ENCODE peak calls at places on chromosomes 13 and 19, in nine cellular contexts. W is MM.1S, V is tibial nerve, L is aorta, B is cardiac fibroblast, A is choroid plexus epithelial cell, D is small intestine, G is uterus, M is body of pancreas. Q is an unnamed sample.

GRCh38 chr19:30881281-30881680 is 468.0 kb downstream of the TSHZ3 start:
- DNase-seq in L (no peak), W (no peak), D (no peak), A (no peak), B (no peak), M (no peak), V (no peak), G (no peak), Q (no peak)

GRCh38 chr19:38388310-38389100 is at the start of gene SPRED3:
- DNase-seq in V (no peak), W (no peak), A (peak), B (peak), G (no peak), L (peak), M (peak), D (no peak), Q (no peak)

GRCh38 chr19:30070198-30070969 is 128.3 kb downstream of the URI1 start:
- DNase-seq in W (no peak), B (no peak), M (no peak), G (no peak), L (no peak), D (no peak), A (no peak), V (no peak), Q (peak)

GRCh38 chr19:6772028-6772865 is at the start of gene VAV1:
- DNase-seq in B (no peak), V (no peak), D (peak), M (no peak), L (peak), G (no peak), W (peak), A (no peak), Q (no peak)

GRCh38 chr13:26695360-26695705 is 65.3 kb downstream of the GPR12 start:
- DNase-seq in B (no peak), A (no peak), L (no peak), W (no peak), D (no peak), M (no peak), G (no peak), V (no peak), Q (no peak)

GRCh38 chr19:7478843-7479227 is 10.0 kb downstream of the PEX11G start:
- DNase-seq in G (no peak), W (no peak), V (no peak), D (no peak), L (no peak), A (no peak), B (no peak), M (no peak), Q (no peak)

GRCh38 chr19:36686365-36687213 is 823 bp upstream of the ZNF567 start:
- DNase-seq in W (no peak), G (peak), D (peak), B (peak), L (no peak), A (peak), V (no peak), M (peak), Q (no peak)

GRCh38 chr13:110442946-110443632 is 118.4 kb downstream of the RAB20 start:
- DNase-seq in A (peak), G (no peak), B (peak), W (no peak), M (no peak), D (no peak), V (no peak), L (no peak), Q (no peak)

GRCh38 chr13:83024955-83025594 is 857.2 kb downstream of the SLITRK1 start:
- DNase-seq in A (peak), L (no peak), D (no peak), M (no peak), B (peak), W (no peak), G (no peak), V (no peak), Q (no peak)

GRCh38 chr19:15253076-15253475 is 20.8 kb upstream of the EPHX3 start:
- DNase-seq in A (no peak), G (no peak), D (no peak), M (no peak), B (no peak), W (no peak), L (no peak), V (no peak), Q (no peak)

GRCh38 chr19:4730740-4731171 is 7.1 kb upstream of the DPP9 start:
- DNase-seq in G (no peak), V (no peak), L (no peak), M (peak), D (no peak), A (no peak), B (peak), W (peak), Q (no peak)

GRCh38 chr13:46684287-46685001 is 112.5 kb downstream of the ESD start:
- DNase-seq in G (no peak), L (no peak), A (peak), W (no peak), V (no peak), M (no peak), D (peak), B (peak), Q (no peak)

GRCh38 chr19:44785271-44785670 is 7.6 kb downstream of the CBLC start:
- DNase-seq in G (no peak), W (no peak), V (no peak), A (no peak), L (no peak), B (no peak), M (no peak), D (no peak), Q (no peak)

GRCh38 chr13:43071824-43072223 is 48.4 kb downstream of the DNAJC15 start:
- DNase-seq in V (no peak), A (no peak), M (no peak), G (no peak), B (no peak), W (no peak), L (no peak), D (no peak), Q (no peak)

GRCh38 chr13:110944121-110944967 is 29.5 kb upstream of the ANKRD10 start:
- DNase-seq in A (peak), B (peak), D (peak), L (no peak), V (no peak), M (peak), G (no peak), W (peak), Q (peak)

GRCh38 chr13:112174476-112175110 is 107.6 kb downstream of the SOX1 start:
- DNase-seq in G (no peak), D (no peak), V (no peak), M (no peak), W (peak), L (no peak), A (no peak), B (no peak), Q (no peak)

DNA sequence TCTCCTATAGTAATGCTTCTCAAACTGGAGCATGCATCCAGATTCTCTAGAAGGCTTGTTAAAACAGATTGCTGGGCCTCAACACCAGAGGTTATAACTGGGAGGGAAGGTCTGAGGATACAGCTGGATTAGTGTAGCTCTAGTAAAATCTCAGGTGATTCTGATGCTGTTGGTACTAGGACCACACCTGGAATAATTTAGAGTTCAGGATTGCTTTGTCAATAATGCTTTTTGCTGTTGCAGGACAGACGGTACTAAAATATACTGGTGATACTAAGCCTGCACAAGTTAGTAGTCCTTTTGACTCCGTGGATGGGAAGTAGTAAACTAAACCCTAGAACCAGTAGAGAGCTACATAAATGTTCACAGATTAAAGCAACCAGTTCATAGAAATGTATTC is 258.1 kb upstream of the STARD13 start:
- DNase-seq in D (peak), G (no peak), L (no peak), W (peak), M (no peak), B (peak), V (no peak), A (no peak), Q (no peak)
- H3K4me3 ChIP-seq in D (no peak), G (peak), L (no peak), W (peak), M (no peak), B (no peak), V (peak), A (no peak), Q (no peak)

DNA sequence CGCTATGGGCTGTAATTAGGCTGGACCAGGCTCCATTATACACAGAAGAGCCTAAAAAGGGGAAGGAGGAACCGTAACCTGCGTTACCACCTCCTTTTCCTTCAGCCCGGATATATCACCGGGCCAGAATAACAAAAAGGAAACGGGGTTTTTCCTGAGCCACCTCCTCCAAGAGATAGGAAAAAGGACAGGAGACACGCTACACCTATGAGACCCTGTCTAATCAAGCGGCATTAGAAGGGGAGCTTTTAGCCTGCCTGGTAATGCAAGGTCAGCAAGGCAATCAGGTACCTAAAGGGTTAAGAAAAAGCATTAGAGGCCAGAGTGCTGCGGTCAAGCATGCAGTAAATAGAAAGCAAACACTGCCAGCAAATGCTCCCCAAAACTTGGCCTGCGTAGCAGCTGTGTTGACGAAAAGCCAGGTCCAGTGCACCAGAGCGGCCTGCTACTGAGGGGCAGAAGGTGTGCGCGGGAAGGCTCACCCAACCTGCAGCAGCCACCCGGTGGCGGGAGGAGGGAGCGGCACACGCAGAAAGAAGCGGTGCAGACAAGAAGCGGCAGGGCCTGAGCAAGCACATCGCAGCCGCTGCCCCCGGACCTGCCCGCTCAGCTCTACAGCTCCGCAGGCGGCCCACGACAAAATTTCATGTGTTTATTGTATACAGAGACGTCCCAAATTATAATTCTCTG is 1466.1 kb downstream of the UQCRFS1 start:
- DNase-seq in V (no peak), B (peak), D (no peak), W (peak), M (peak), G (no peak), A (peak), L (no peak), Q (no peak)
- H3K4me3 ChIP-seq in V (peak), B (no peak), D (no peak), W (no peak), M (no peak), G (peak), A (peak), L (no peak), Q (no peak)

DNA sequence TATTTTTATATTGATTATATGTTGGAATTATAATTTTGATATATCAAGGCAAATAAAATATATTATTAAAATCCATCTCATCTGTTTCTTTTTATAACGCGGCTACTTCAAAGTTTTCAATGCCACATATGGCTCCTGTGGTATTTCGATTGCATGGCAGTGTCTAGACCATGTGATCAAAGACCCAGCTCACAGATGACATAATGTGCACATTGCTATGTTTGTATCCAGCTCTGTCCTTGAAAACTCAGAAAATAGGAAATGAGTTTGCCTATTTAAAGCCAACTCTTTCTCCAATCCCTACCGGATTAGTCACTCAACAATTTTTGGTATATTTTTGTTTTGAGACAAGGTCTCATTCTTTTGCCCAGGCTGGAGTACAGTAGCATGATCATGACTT is 26.2 kb downstream of the TMTC4 start:
- DNase-seq in A (no peak), L (no peak), G (no peak), M (no peak), D (no peak), B (no peak), V (no peak), W (no peak), Q (no peak)
- H3K4me3 ChIP-seq in A (no peak), L (no peak), G (no peak), M (no peak), D (no peak), B (no peak), V (no peak), W (no peak), Q (no peak)

DNA sequence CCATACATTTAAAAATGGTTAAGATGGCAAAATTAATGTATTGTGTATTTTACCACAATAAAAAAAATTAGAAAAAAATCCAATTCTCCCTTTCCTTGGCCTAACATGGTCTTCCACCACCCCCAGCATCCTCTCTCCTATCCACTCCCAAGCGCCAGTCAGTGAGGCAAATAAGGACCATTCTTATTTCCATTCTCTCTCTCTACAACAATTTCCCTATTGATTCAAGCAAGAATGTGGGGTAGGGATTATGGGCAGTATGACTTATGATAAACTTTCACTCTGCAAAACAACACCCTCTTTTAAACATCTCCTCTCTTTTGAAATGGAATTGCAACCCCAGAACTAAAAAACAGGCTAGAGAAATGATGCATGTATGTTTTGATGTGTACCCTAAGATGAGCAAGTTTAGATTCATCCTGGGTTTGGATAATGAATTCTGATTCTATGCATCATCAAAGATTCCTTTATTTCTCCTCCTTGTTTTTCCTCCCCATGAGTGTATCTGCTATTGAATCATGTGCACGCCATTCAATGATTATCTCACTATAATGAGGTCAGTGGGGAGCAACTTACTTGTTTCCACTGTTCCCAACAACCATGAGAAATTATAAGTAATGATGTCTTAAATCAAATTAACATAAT is 3.5 kb downstream of the STARD13 start:
- DNase-seq in W (no peak), G (no peak), L (no peak), M (no peak), B (no peak), V (no peak), A (peak), D (no peak), Q (no peak)
- H3K4me3 ChIP-seq in W (no peak), G (no peak), L (no peak), M (no peak), B (no peak), V (peak), A (peak), D (no peak), Q (no peak)

DNA sequence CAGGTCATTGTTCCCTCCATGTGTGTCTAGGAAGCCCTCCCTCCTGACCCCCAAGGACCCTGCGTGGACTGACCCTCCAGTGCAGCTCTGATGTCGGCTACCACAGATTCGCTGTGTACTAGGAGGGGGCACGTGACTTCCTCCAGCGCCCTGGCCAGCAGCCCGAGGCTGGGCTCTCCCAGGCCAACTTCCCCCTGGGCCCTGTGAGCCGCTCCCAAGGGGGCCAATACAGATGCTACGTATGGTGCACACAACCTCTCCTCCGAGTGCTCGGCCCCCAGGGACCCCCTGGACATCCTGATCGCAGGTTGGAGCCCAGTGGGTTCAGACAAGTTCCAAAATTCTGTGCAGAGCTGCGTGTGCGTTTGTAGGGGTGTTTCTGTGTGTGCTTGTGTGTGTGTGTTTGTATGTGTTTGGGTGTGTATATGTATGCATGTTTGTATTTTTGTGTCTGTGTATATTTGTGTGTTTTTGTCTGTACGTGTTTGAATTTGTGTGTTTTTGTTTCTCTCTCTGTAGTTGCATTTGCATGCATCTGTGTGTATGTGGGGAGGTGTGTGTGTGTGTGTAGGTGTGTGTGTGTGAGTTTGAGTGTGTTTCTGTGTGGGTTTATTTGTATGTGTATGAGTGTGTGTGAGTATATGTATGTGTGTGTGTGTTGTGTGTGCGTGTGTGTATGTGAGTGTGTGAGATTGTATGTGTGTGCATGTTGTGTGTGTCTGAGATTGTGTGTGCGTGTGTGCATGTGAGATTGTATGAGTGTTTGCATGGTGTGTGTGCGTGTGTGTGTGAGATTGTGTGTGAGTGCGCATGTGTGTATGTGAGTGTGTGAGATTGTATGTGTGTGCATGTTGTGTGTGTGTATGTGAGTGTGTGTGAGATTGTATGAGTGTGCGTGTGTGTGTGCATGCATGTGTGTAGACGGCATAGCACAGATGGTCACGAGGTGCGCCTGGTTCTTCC is 21.4 kb upstream of the LILRA2 start:
- DNase-seq in B (no peak), D (no peak), L (peak), M (no peak), V (peak), A (no peak), G (no peak), W (no peak), Q (no peak)
- H3K4me3 ChIP-seq in B (no peak), D (no peak), L (no peak), M (no peak), V (no peak), A (no peak), G (no peak), W (no peak), Q (no peak)

DNA sequence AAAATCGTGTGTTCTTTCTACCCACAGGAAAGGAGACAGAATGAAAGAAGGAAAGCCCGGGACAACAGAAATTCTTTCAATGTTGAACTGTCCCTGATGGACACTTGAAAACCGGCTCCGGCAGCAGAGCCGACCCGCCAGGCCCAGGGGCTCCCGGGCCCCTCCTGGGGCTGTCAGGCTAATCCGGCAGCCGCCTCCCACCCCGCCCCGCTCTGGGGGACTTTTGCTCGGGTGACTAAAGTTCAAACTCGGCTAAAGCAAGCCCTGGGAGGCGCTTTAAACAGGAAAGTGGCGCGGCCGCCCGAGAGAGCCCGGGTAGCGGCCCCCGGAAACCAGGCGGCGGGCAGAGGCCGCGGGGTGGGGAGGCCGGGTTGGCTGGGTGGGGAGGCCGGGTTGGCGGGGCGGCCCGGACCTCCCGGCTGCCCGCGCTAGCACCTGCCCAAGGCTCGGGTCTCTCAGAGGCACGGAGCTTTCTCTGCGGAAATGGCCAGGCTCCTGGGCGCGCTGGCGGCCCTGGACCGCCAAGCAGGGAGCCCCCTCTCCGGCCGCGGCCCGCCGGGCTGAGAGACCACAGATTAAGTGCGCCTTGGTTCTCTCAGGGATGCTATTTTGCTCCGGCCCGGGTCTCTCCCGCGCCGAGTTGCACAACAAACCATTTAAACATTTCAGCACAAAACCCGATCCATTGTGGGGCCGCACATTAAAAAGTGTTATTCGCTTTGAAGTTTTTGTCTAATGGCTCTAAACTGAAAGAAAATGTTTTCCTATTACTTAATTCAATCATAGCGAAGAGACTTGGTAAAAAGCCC is 2.6 kb upstream of the GSX1 start:
- DNase-seq in L (no peak), M (no peak), D (no peak), G (no peak), V (no peak), W (no peak), A (no peak), B (no peak), Q (no peak)
- H3K4me3 ChIP-seq in L (no peak), M (no peak), D (no peak), G (no peak), V (peak), W (no peak), A (no peak), B (no peak), Q (no peak)

Q was measured in SJSA1.